ENCODE peak calls at places on chromosomes 2 and 18, in five cellular contexts. B is neuronal stem cell, W is mesenchymal stem cell, S is mesendoderm, V is H1. T is an unnamed sample.
A peak's percentile ranks its signal among the peaks of the same experiment; 100 is the strongest.

GRCh38 chr2:151337643-151338042 is 19.7 kb upstream of the TNFAIP6 start:
- DNase-seq in B (no peak), W (no peak), S (no peak), V (no peak), T (peak; percentile 46)

GRCh38 chr18:3329871-3330270 is 67.9 kb downstream of the MYL12B start:
- DNase-seq in B (no peak), W (no peak), S (peak; percentile 94), V (no peak), T (no peak)

GRCh38 chr2:30433902-30434301 is 13.1 kb upstream of the LCLAT1 start:
- DNase-seq in B (no peak), W (no peak), S (peak; percentile 36), V (no peak), T (no peak)

GRCh38 chr2:151198646-151199045 is 63.0 kb downstream of the RBM43 start:
- DNase-seq in B (no peak), W (no peak), S (no peak), V (no peak), T (no peak)

GRCh38 chr2:89833116-89833779 is 1141.8 kb downstream of the RPIA start:
- DNase-seq in B (no peak), W (peak; percentile 33), S (peak; percentile 47), V (no peak), T (peak; percentile 46)

GRCh38 chr18:80169607-80170006 is 60.5 kb downstream of the ADNP2 start:
- DNase-seq in B (no peak), W (no peak), S (no peak), V (no peak), T (peak; percentile 50)

GRCh38 chr2:200964498-200964897 is 1.0 kb upstream of the ORC2 start:
- DNase-seq in B (no peak), W (no peak), S (no peak), V (no peak), T (no peak)

GRCh38 chr2:224786848-224787247 is 70.7 kb upstream of the CCDC195 start:
- DNase-seq in B (no peak), W (no peak), S (no peak), V (no peak), T (no peak)

GRCh38 chr18:8754995-8755955 is 49.9 kb downstream of the MTCL1 start:
- DNase-seq in B (no peak), W (no peak), S (no peak), V (no peak), T (peak; percentile 89)

GRCh38 chr2:135743860-135744259 is 2.2 kb downstream of the UBXN4 start:
- DNase-seq in B (peak; percentile 43), W (peak; percentile 28), S (no peak), V (no peak), T (peak; percentile 6)

GRCh38 chr2:161112885-161113284 is 47.3 kb upstream of the TANK start:
- DNase-seq in B (no peak), W (no peak), S (no peak), V (no peak), T (no peak)

GRCh38 chr18:9842446-9842845 is 43.3 kb upstream of the TXNDC2 start:
- DNase-seq in B (no peak), W (no peak), S (no peak), V (no peak), T (no peak)
- H2BK15ac ChIP-seq in B (no peak overlapping the region), W (no peak overlapping the region), S (no peak overlapping the region), V (no peak overlapping the region), T (no peak overlapping the region)

GRCh38 chr2:23924589-23925359 is 2.1 kb downstream of the ATAD2B start:
- DNase-seq in B (no peak), W (no peak), S (no peak), V (no peak), T (no peak)
- H3K4me3 ChIP-seq in B (no peak overlapping the region), W (peak overlapping the region; percentile 85), S (no peak overlapping the region), V (no peak overlapping the region), T (peak overlapping the region; percentile 88)

GRCh38 chr2:231370429-231370748 is 25.1 kb upstream of the B3GNT7 start:
- DNase-seq in B (no peak), W (no peak), S (no peak), V (no peak), T (no peak)

GRCh38 chr2:231364061-231364460 is 31.4 kb upstream of the B3GNT7 start:
- DNase-seq in B (no peak), W (no peak), S (no peak), V (no peak), T (no peak)

GRCh38 chr2:231364961-231365810 is 30.3 kb upstream of the B3GNT7 start:
- DNase-seq in B (no peak), W (peak; percentile 93), S (peak; percentile 79), V (no peak), T (peak; percentile 89)

GRCh38 chr2:231369580-231370428 is 25.7 kb upstream of the B3GNT7 start:
- DNase-seq in B (no peak), W (no peak), S (peak; percentile 65), V (no peak), T (no peak)

GRCh38 chr2:231367178-231367577 is 28.3 kb upstream of the B3GNT7 start:
- DNase-seq in B (no peak), W (no peak), S (no peak), V (no peak), T (no peak)
- H2BK15ac ChIP-seq in B (no peak overlapping the region), W (no peak overlapping the region), S (no peak overlapping the region), V (peak overlapping the region; percentile 72), T (no peak overlapping the region)

DNA sequence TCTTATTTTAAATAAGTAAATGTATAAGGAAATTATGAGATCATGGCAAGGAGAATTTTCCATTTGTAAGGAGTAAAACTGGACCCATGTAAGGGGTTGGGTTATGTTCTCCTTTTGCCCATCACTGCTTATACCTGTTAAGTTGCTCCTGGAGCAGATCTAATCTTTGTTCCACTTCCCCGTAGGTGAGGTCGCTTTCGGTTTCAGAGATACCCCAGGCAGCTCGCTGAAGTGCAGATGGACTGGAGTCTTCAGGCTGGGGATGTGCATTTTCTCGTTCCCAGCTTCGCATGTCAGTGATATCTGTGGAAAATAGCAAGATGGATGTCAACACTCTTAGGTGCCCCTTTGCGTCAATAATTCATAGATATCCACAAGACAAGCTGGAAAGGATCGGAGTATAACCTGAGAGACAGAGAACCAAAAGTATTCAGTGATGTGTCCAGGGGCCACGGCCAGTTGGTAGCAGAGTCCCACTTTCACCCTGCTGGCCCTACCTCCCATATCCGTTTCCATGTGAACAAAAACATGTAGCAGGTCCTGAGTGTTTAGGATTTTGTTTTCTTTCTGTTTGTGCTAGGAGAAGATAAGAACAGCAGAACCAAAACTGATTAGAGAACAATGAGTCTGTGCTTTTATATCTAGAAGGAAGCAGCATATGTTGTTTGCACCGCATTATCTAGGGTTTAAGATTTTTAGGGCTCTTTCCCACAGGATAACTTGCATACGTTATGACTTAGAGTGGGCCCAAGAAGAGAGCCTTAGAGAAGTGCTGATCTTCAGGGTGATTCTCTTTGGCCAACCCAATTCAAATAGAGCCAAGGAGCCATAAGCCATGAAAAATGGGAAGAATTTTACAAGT is 36.0 kb downstream of the GCA start:
- DNase-seq in B (no peak), W (no peak), S (peak; percentile 16), V (no peak), T (no peak)
- H3K4me3 ChIP-seq in B (no peak overlapping the region), W (no peak overlapping the region), S (no peak overlapping the region), V (no peak overlapping the region), T (no peak overlapping the region)

DNA sequence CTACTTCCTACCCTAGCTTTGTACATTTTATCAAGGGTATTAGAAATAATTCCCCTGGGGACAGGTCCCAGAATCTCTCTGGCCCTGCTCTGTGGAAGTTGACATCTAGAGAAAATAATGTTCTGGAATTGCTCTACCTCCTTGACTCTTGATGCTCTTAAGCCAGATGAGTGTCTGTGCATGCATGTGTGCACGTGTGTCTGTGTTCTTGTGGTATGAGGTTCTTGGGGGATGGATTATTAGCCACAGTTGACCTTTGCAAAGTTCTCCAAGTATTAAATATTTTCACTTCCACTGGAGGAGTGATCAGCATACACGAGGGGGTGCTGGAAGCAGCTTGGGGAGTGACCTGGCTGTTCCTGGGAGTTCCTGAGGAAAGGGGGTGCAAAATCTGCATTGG is 61.2 kb upstream of the PELI1 start:
- DNase-seq in B (no peak), W (no peak), S (no peak), V (no peak), T (no peak)
- H2BK15ac ChIP-seq in B (no peak overlapping the region), W (peak overlapping the region; percentile 77), S (no peak overlapping the region), V (peak overlapping the region; percentile 61), T (no peak overlapping the region)

DNA sequence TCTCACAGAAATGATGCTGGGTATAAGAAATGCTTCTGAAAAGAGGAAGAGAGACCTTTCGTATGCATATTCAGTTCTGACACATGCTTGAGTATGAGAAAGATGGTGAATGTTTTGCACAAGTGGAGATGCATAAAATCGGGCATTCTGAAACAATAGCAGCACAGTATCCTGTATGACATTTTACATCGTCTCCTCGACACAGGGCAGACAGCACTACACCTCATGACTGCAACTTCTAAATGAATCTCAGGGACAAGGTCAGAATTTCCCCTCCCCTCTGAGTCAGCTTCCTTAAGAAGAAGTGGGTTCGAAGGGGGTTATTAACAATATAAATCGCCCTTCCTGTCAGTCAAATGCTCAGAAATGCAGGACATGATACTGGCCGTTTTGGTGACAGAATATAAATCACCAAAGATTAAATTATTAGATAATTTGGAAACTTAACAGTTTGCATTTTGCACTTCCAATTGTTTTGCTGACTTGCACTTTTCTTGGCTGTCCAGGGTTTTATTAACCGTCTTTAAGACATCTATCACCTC is 57.1 kb downstream of the TSHZ1 start:
- DNase-seq in B (no peak), W (no peak), S (no peak), V (no peak), T (no peak)
- H3K4me3 ChIP-seq in B (no peak overlapping the region), W (no peak overlapping the region), S (no peak overlapping the region), V (no peak overlapping the region), T (no peak overlapping the region)

GRCh38 chr2:170284205-170284604 is 106.3 kb downstream of the MYO3B start:
- DNase-seq in B (no peak), W (no peak), S (no peak), V (no peak), T (no peak)

GRCh38 chr2:170292415-170292814 is 114.5 kb downstream of the MYO3B start:
- DNase-seq in B (no peak), W (no peak), S (peak; percentile 27), V (no peak), T (no peak)

GRCh38 chr2:170291474-170291873 is 113.5 kb downstream of the MYO3B start:
- DNase-seq in B (no peak), W (no peak), S (no peak), V (no peak), T (no peak)

GRCh38 chr2:170288859-170289258 is 110.9 kb downstream of the MYO3B start:
- DNase-seq in B (no peak), W (no peak), S (no peak), V (no peak), T (no peak)
- H2BK15ac ChIP-seq in B (no peak overlapping the region), W (no peak overlapping the region), S (no peak overlapping the region), V (no peak overlapping the region), T (no peak overlapping the region)

DNA sequence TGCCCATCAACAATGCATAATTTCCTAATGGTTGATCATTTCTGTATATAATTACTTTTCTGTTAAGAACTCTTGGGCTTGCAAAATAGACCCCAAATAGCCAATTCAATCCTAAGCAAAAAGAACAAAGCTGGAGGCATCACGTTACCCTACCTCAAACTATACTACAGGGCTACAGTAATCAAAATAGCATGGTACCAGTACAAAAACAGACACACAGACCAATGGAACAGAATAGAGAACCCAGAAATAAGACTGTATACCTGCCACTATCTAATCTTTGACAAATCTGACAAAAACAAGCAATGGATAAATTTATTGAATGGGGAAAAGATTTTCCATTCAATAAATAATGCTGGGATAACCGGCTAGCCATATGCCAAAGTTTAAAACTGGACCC is 78.8 kb downstream of the NR4A2 start:
- DNase-seq in B (no peak), W (no peak), S (no peak), V (no peak), T (no peak)
- H3K4me3 ChIP-seq in B (no peak overlapping the region), W (no peak overlapping the region), S (no peak overlapping the region), V (peak overlapping the region; percentile 76), T (no peak overlapping the region)

GRCh38 chr2:207810200-207810788 is 40.6 kb upstream of the FZD5 start:
- DNase-seq in B (no peak), W (no peak), S (peak; percentile 40), V (no peak), T (no peak)
- H2BK15ac ChIP-seq in B (peak overlapping the region; percentile 2), W (no peak overlapping the region), S (no peak overlapping the region), V (peak overlapping the region; percentile 88), T (no peak overlapping the region)